ENCODE peak calls at places on chromosomes 2 and 18, in five cellular contexts. P is BJ, C is SK-N-SH, R is cardiac fibroblast, K is PC-9. Z is an unnamed sample.

GRCh38 chr18:3595282-3596273 is 145.6 kb downstream of the TGIF1 start:
- DNase-seq in C (no peak), K (peak), R (peak), P (peak), Z (peak)

GRCh38 chr18:12637901-12638633 is 19.8 kb downstream of the SPIRE1 start:
- DNase-seq in P (no peak), R (peak), K (no peak), C (no peak), Z (peak)

GRCh38 chr18:52077251-52077983 is 262.6 kb upstream of the DCC start:
- DNase-seq in C (no peak), P (no peak), R (no peak), K (no peak), Z (no peak)

GRCh38 chr2:36088716-36089328 is 266.8 kb upstream of the CRIM1 start:
- DNase-seq in C (no peak), P (no peak), K (no peak), R (no peak), Z (no peak)

GRCh38 chr2:101380376-101380775 is 6.9 kb downstream of the CREG2 start:
- DNase-seq in R (peak), C (no peak), K (no peak), P (no peak), Z (no peak)

GRCh38 chr2:37287966-37288365 is 36.7 kb downstream of the PRKD3 start:
- DNase-seq in C (peak), P (no peak), K (no peak), R (no peak), Z (no peak)

GRCh38 chr2:207805566-207806226 is 36.0 kb upstream of the FZD5 start:
- DNase-seq in C (no peak), K (peak), R (peak), P (no peak), Z (no peak)

GRCh38 chr18:24246143-24246542 is 107.3 kb downstream of the CABYR start:
- DNase-seq in C (no peak), K (no peak), R (no peak), P (no peak), Z (no peak)

GRCh38 chr2:39141346-39142011 is 20.6 kb upstream of the SOS1 start:
- DNase-seq in K (peak), R (peak), C (peak), P (no peak), Z (no peak)

GRCh38 chr2:105926960-105927678 is 182.4 kb downstream of the NCK2 start:
- DNase-seq in R (no peak), P (no peak), C (no peak), K (no peak), Z (no peak)

GRCh38 chr2:67018318-67018717 is 378.8 kb upstream of the ETAA1 start:
- DNase-seq in K (no peak), P (no peak), C (no peak), R (no peak), Z (no peak)

GRCh38 chr2:95121150-95121494 is 486 bp downstream of the MRPS5 start:
- DNase-seq in P (peak), K (no peak), C (no peak), R (peak), Z (no peak)

GRCh38 chr2:95110395-95110794 is 11.2 kb downstream of the MRPS5 start:
- DNase-seq in P (no peak), C (no peak), K (no peak), R (no peak), Z (no peak)

GRCh38 chr2:95113464-95113863 is 8.1 kb downstream of the MRPS5 start:
- DNase-seq in P (no peak), R (no peak), K (no peak), C (no peak), Z (no peak)

DNA sequence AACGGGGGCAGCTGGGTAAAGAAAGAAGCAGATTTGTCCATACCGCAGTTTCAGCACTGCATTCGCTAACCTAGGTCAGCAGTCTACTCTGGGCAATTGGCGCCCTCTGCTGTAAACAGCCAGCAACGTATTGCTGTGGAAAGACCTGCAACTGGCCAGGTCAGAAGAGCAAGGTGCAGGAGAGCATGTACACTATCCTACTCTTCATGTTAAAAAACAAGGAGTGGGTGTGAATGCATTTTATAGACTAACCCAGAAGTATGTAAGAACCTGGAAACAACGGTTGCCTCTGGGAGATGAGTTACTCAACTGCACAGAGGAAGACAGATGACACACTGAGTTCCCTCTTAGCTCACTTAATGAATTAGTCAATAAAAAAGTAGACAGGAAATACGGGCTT is 6.2 kb downstream of the MRPS5 start:
- DNase-seq in K (peak), P (peak), C (peak), R (peak), Z (no peak)
- TF ChIP-seq CTCF in K (peak), P (peak), C (peak), R (peak), Z (peak)

GRCh38 chr2:218485986-218486667 is 67.2 kb downstream of the VIL1 start:
- DNase-seq in K (no peak), C (no peak), R (no peak), P (no peak), Z (no peak)

GRCh38 chr2:218479595-218479994 is 60.7 kb downstream of the VIL1 start:
- DNase-seq in P (no peak), K (no peak), C (no peak), R (no peak), Z (no peak)

GRCh38 chr2:218476676-218477075 is 57.8 kb downstream of the VIL1 start:
- DNase-seq in C (no peak), R (peak), P (peak), K (no peak), Z (no peak)

GRCh38 chr2:218478544-218478943 is 59.6 kb downstream of the VIL1 start:
- DNase-seq in K (no peak), C (no peak), P (no peak), R (no peak), Z (no peak)

GRCh38 chr2:218482651-218483050 is 63.7 kb downstream of the VIL1 start:
- DNase-seq in P (no peak), C (no peak), K (no peak), R (no peak), Z (no peak)
- H3K4me3 ChIP-seq in P (no peak), C (no peak), K (no peak), R (no peak), Z (no peak)

DNA sequence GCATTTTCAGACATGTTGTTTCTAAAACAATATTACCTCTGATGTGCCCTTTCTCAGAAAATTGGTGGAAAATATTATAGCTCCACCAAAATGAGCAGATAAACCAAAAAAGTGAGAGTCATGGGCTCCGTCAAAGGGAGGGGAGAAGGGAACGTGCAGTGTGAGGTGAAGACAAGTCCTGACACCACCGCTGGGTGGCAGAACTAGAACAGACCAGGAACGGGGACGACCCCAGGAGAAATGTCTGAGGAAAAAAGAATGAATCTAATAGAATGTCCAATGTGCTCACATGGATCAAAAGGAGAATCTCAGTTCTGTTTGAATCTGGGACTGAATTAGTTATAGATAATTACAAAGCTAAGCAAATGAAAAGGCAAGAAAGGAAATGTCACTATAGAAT is 22.6 kb upstream of the BCL2 start:
- DNase-seq in P (no peak), R (peak), K (no peak), C (peak), Z (no peak)
- TF ChIP-seq CTCF in P (peak), R (peak), K (peak), C (peak), Z (peak)

GRCh38 chr2:46707909-46708308 is 207.7 kb downstream of the MCFD2 start:
- DNase-seq in R (no peak), P (no peak), K (no peak), C (no peak), Z (no peak)
- H3K4me3 ChIP-seq in R (no peak), P (peak), K (no peak), C (no peak), Z (no peak)

GRCh38 chr2:183250061-183250460 is 125.8 kb downstream of the NUP35 start:
- DNase-seq in K (no peak), C (no peak), P (no peak), R (no peak), Z (no peak)

GRCh38 chr2:183253441-183254130 is 129.3 kb downstream of the NUP35 start:
- DNase-seq in K (no peak), C (peak), R (no peak), P (no peak), Z (no peak)

GRCh38 chr2:183250472-183250871 is 126.2 kb downstream of the NUP35 start:
- DNase-seq in R (peak), K (no peak), P (no peak), C (no peak), Z (no peak)

GRCh38 chr2:183244300-183244849 is 120.1 kb downstream of the NUP35 start:
- DNase-seq in C (no peak), K (no peak), R (no peak), P (no peak), Z (no peak)

GRCh38 chr2:183248866-183249567 is 124.8 kb downstream of the NUP35 start:
- DNase-seq in P (no peak), C (peak), K (no peak), R (peak), Z (no peak)
- TF ChIP-seq CTCF in P (peak), C (peak), K (peak), R (peak), Z (peak)

GRCh38 chr2:153403937-153404336 is 74.6 kb downstream of the RPRM start:
- DNase-seq in K (no peak), R (no peak), P (no peak), C (no peak), Z (no peak)
- H3K4me3 ChIP-seq in K (no peak), R (no peak), P (no peak), C (no peak), Z (no peak)

Z was measured in AG09309.